ENCODE peak calls at places on chromosome 15, in four cellular contexts. One of them, this sample, is unnamed.
A peak's percentile ranks its signal among the peaks of the same experiment; 100 is the strongest.

GRCh38 chr15:88606437-88606794 is 14.7 kb upstream of the AEN start:
- DNase-seq in A549: no peak
- DNase-seq in choroid plexus epithelial cell: no peak
- DNase-seq in iris pigment epithelial cell: no peak
- DNase-seq in this sample: no peak

GRCh38 chr15:34582461-34583357 is 742 bp downstream of the GOLGA8B start:
- DNase-seq in A549: peak; percentile 55
- DNase-seq in choroid plexus epithelial cell: peak; percentile 18
- DNase-seq in iris pigment epithelial cell: peak; percentile 23
- DNase-seq in this sample: peak; percentile 46

GRCh38 chr15:84973492-84974460 is 7.9 kb upstream of the PDE8A start:
- DNase-seq in A549: no peak
- DNase-seq in choroid plexus epithelial cell: no peak
- DNase-seq in iris pigment epithelial cell: no peak
- DNase-seq in this sample: peak; percentile 17

GRCh38 chr15:75230016-75230343 is 28.2 kb upstream of the GOLGA6C start:
- DNase-seq in A549: no peak
- DNase-seq in choroid plexus epithelial cell: no peak
- DNase-seq in iris pigment epithelial cell: no peak
- DNase-seq in this sample: no peak

GRCh38 chr15:97902140-97902780 is 58.2 kb upstream of the ARRDC4 start:
- DNase-seq in A549: no peak
- DNase-seq in choroid plexus epithelial cell: peak; percentile 1
- DNase-seq in iris pigment epithelial cell: peak; percentile 31
- DNase-seq in this sample: peak; percentile 73

GRCh38 chr15:55742498-55742926 is 440 bp downstream of the PRTG start:
- DNase-seq in A549: peak; percentile 41
- DNase-seq in choroid plexus epithelial cell: peak; percentile 48
- DNase-seq in iris pigment epithelial cell: peak; percentile 32
- DNase-seq in this sample: no peak

GRCh38 chr15:24223739-24224138 is 451.8 kb upstream of the NPAP1 start:
- DNase-seq in A549: no peak
- DNase-seq in choroid plexus epithelial cell: no peak
- DNase-seq in iris pigment epithelial cell: no peak
- DNase-seq in this sample: no peak

GRCh38 chr15:66961407-66961884 is 104.0 kb upstream of the SMAD3 start:
- DNase-seq in A549: no peak
- DNase-seq in choroid plexus epithelial cell: peak; percentile 37
- DNase-seq in iris pigment epithelial cell: no peak
- DNase-seq in this sample: no peak

GRCh38 chr15:98286831-98287230 is 326.3 kb downstream of the ARRDC4 start:
- DNase-seq in A549: no peak
- DNase-seq in choroid plexus epithelial cell: no peak
- DNase-seq in iris pigment epithelial cell: no peak
- DNase-seq in this sample: peak; percentile 11

GRCh38 chr15:74275957-74276356 is 39.8 kb downstream of the CCDC33 start:
- DNase-seq in A549: no peak
- DNase-seq in choroid plexus epithelial cell: no peak
- DNase-seq in iris pigment epithelial cell: peak; percentile 3
- DNase-seq in this sample: peak; percentile 14

GRCh38 chr15:38860253-38860652 is 295.6 kb upstream of the RASGRP1 start:
- DNase-seq in A549: no peak
- DNase-seq in choroid plexus epithelial cell: peak; percentile 48
- DNase-seq in iris pigment epithelial cell: peak; percentile 66
- DNase-seq in this sample: no peak

GRCh38 chr15:75455424-75455981 is 4.0 kb upstream of the SIN3A start:
- DNase-seq in A549: peak; percentile 92
- DNase-seq in choroid plexus epithelial cell: peak; percentile 84
- DNase-seq in iris pigment epithelial cell: peak; percentile 83
- DNase-seq in this sample: peak; percentile 83

GRCh38 chr15:99509686-99510461 is 55.9 kb upstream of the MEF2A start:
- DNase-seq in A549: no peak
- DNase-seq in choroid plexus epithelial cell: no peak
- DNase-seq in iris pigment epithelial cell: no peak
- DNase-seq in this sample: no peak

GRCh38 chr15:91710072-91710471 is 143.4 kb upstream of the SLCO3A1 start:
- DNase-seq in A549: no peak
- DNase-seq in choroid plexus epithelial cell: no peak
- DNase-seq in iris pigment epithelial cell: peak; percentile 2
- DNase-seq in this sample: no peak

GRCh38 chr15:70379134-70379533 is 281.4 kb upstream of the TLE3 start:
- DNase-seq in A549: no peak
- DNase-seq in choroid plexus epithelial cell: no peak
- DNase-seq in iris pigment epithelial cell: no peak
- DNase-seq in this sample: no peak

GRCh38 chr15:98713585-98714001 is 65.3 kb downstream of the IGF1R start:
- DNase-seq in A549: no peak
- DNase-seq in choroid plexus epithelial cell: no peak
- DNase-seq in iris pigment epithelial cell: no peak
- DNase-seq in this sample: no peak

GRCh38 chr15:59438891-59439290 is 905 bp downstream of the FAM81A start:
- DNase-seq in A549: no peak
- DNase-seq in choroid plexus epithelial cell: peak; percentile 10
- DNase-seq in iris pigment epithelial cell: no peak
- DNase-seq in this sample: no peak

GRCh38 chr15:75620776-75621536 is 4.6 kb downstream of the SNUPN start:
- DNase-seq in A549: no peak
- DNase-seq in choroid plexus epithelial cell: peak; percentile 94
- DNase-seq in iris pigment epithelial cell: peak; percentile 95
- DNase-seq in this sample: peak; percentile 88

GRCh38 chr15:35329993-35330695 is 215.8 kb downstream of the DPH6 start:
- DNase-seq in A549: no peak
- DNase-seq in choroid plexus epithelial cell: no peak
- DNase-seq in iris pigment epithelial cell: no peak
- DNase-seq in this sample: no peak

GRCh38 chr15:27541581-27541980 is 557.5 kb downstream of the OCA2 start:
- DNase-seq in A549: no peak
- DNase-seq in choroid plexus epithelial cell: no peak
- DNase-seq in iris pigment epithelial cell: no peak
- DNase-seq in this sample: no peak

GRCh38 chr15:80309769-80310384 is 57.9 kb upstream of the CTXND1 start:
- DNase-seq in A549: peak; percentile 24
- DNase-seq in choroid plexus epithelial cell: peak; percentile 58
- DNase-seq in iris pigment epithelial cell: peak; percentile 39
- DNase-seq in this sample: peak; percentile 47

GRCh38 chr15:87597346-87598052 is 659.0 kb downstream of the NTRK3 start:
- DNase-seq in A549: no peak
- DNase-seq in choroid plexus epithelial cell: peak; percentile 40
- DNase-seq in iris pigment epithelial cell: no peak
- DNase-seq in this sample: no peak

GRCh38 chr15:51737538-51738305 is at the start of gene LYSMD2:
- DNase-seq in A549: peak; percentile 59
- DNase-seq in choroid plexus epithelial cell: peak; percentile 25
- DNase-seq in iris pigment epithelial cell: peak; percentile 59
- DNase-seq in this sample: peak; percentile 72

GRCh38 chr15:89074402-89075012 is 13.7 kb upstream of the ABHD2 start:
- DNase-seq in A549: no peak
- DNase-seq in choroid plexus epithelial cell: no peak
- DNase-seq in iris pigment epithelial cell: no peak
- DNase-seq in this sample: no peak

GRCh38 chr15:100525894-100526512 is 2.7 kb downstream of the CERS3 start:
- DNase-seq in A549: no peak
- DNase-seq in choroid plexus epithelial cell: no peak
- DNase-seq in iris pigment epithelial cell: no peak
- DNase-seq in this sample: no peak

GRCh38 chr15:28456476-28457395 is 76.0 kb downstream of the GOLGA8G start:
- DNase-seq in A549: no peak
- DNase-seq in choroid plexus epithelial cell: no peak
- DNase-seq in iris pigment epithelial cell: no peak
- DNase-seq in this sample: no peak

GRCh38 chr15:91541286-91541685 is 312.2 kb upstream of the SLCO3A1 start:
- DNase-seq in A549: no peak
- DNase-seq in choroid plexus epithelial cell: no peak
- DNase-seq in iris pigment epithelial cell: no peak
- DNase-seq in this sample: no peak

GRCh38 chr15:63181658-63182057 is 7.7 kb upstream of the RAB8B start:
- DNase-seq in A549: no peak
- DNase-seq in choroid plexus epithelial cell: no peak
- DNase-seq in iris pigment epithelial cell: peak; percentile 66
- DNase-seq in this sample: peak; percentile 26

GRCh38 chr15:55630921-55631320 is 42.8 kb upstream of the PYGO1 start:
- DNase-seq in A549: no peak
- DNase-seq in choroid plexus epithelial cell: peak; percentile 62
- DNase-seq in iris pigment epithelial cell: peak; percentile 53
- DNase-seq in this sample: no peak

GRCh38 chr15:25787855-25788521 is 75.1 kb downstream of the ATP10A start:
- DNase-seq in A549: peak; percentile 48
- DNase-seq in choroid plexus epithelial cell: no peak
- DNase-seq in iris pigment epithelial cell: no peak
- DNase-seq in this sample: peak; percentile 1

GRCh38 chr15:25790003-25790660 is 73.0 kb downstream of the ATP10A start:
- DNase-seq in A549: no peak
- DNase-seq in choroid plexus epithelial cell: peak; percentile 25
- DNase-seq in iris pigment epithelial cell: peak; percentile 26
- DNase-seq in this sample: peak; percentile 8

GRCh38 chr15:59746777-59747176 is 57.7 kb upstream of the BNIP2 start:
- DNase-seq in A549: no peak
- DNase-seq in choroid plexus epithelial cell: no peak
- DNase-seq in iris pigment epithelial cell: no peak
- DNase-seq in this sample: no peak

GRCh38 chr15:94723801-94724200 is 492.4 kb downstream of the MCTP2 start:
- DNase-seq in A549: no peak
- DNase-seq in choroid plexus epithelial cell: no peak
- DNase-seq in iris pigment epithelial cell: no peak
- DNase-seq in this sample: no peak

GRCh38 chr15:101489633-101490407 is at the start of gene PCSK6:
- DNase-seq in A549: peak; percentile 66
- DNase-seq in choroid plexus epithelial cell: no peak
- DNase-seq in iris pigment epithelial cell: no peak
- DNase-seq in this sample: no peak

GRCh38 chr15:96629501-96629900 is 299.0 kb downstream of the NR2F2 start:
- DNase-seq in A549: no peak
- DNase-seq in choroid plexus epithelial cell: no peak
- DNase-seq in iris pigment epithelial cell: no peak
- DNase-seq in this sample: no peak

This sample was measured in ELR.